ENCODE peak calls at places on chromosomes 16 and 17, in seven cellular contexts. One of them, this sample, is unnamed.

GRCh38 chr17:39144414-39144813 is 7.0 kb downstream of the PLXDC1 start:
- DNase-seq in A172: peak
- DNase-seq in anterior cingulate cortex: no peak
- DNase-seq in upper lobe of right lung: peak
- DNase-seq in germinal center: no peak
- DNase-seq in Calu3: peak
- DNase-seq in Daoy: peak
- DNase-seq in this sample: no peak

GRCh38 chr17:72724375-72724774 is 368.1 kb downstream of the SLC39A11 start:
- DNase-seq in A172: no peak
- DNase-seq in anterior cingulate cortex: no peak
- DNase-seq in upper lobe of right lung: no peak
- DNase-seq in germinal center: no peak
- DNase-seq in Calu3: no peak
- DNase-seq in Daoy: peak
- DNase-seq in this sample: no peak

GRCh38 chr17:19260958-19261357 is 23.8 kb downstream of the EPN2 start:
- DNase-seq in A172: peak
- DNase-seq in anterior cingulate cortex: no peak
- DNase-seq in upper lobe of right lung: no peak
- DNase-seq in germinal center: no peak
- DNase-seq in Calu3: no peak
- DNase-seq in Daoy: peak
- DNase-seq in this sample: no peak

GRCh38 chr17:73727941-73728340 is 83.7 kb upstream of the SDK2 start:
- DNase-seq in A172: no peak
- DNase-seq in anterior cingulate cortex: no peak
- DNase-seq in upper lobe of right lung: no peak
- DNase-seq in germinal center: no peak
- DNase-seq in Calu3: no peak
- DNase-seq in Daoy: no peak
- DNase-seq in this sample: no peak

GRCh38 chr16:22007509-22008214 is at the start of gene MOSMO:
- DNase-seq in A172: peak
- DNase-seq in anterior cingulate cortex: peak
- DNase-seq in upper lobe of right lung: peak
- DNase-seq in germinal center: peak
- DNase-seq in Calu3: peak
- DNase-seq in Daoy: peak
- DNase-seq in this sample: peak

GRCh38 chr17:38322156-38322779 is 21.5 kb downstream of the GPR179 start:
- DNase-seq in A172: peak
- DNase-seq in anterior cingulate cortex: no peak
- DNase-seq in upper lobe of right lung: peak
- DNase-seq in germinal center: peak
- DNase-seq in Calu3: peak
- DNase-seq in Daoy: peak
- DNase-seq in this sample: peak

GRCh38 chr17:74152591-74153455 is 50.7 kb upstream of the RPL38 start:
- DNase-seq in A172: peak
- DNase-seq in anterior cingulate cortex: no peak
- DNase-seq in upper lobe of right lung: peak
- DNase-seq in germinal center: no peak
- DNase-seq in Calu3: peak
- DNase-seq in Daoy: no peak
- DNase-seq in this sample: peak

GRCh38 chr16:2497116-2497630 is 16.6 kb upstream of the ATP6V0C start:
- DNase-seq in A172: no peak
- DNase-seq in anterior cingulate cortex: peak
- DNase-seq in upper lobe of right lung: peak
- DNase-seq in germinal center: no peak
- DNase-seq in Calu3: no peak
- DNase-seq in Daoy: peak
- DNase-seq in this sample: no peak

GRCh38 chr17:28076138-28076537 is 33.7 kb downstream of the NLK start:
- DNase-seq in A172: no peak
- DNase-seq in anterior cingulate cortex: no peak
- DNase-seq in upper lobe of right lung: no peak
- DNase-seq in germinal center: no peak
- DNase-seq in Calu3: no peak
- DNase-seq in Daoy: no peak
- DNase-seq in this sample: no peak

GRCh38 chr16:11370084-11370931 is 25.0 kb downstream of the RMI2 start:
- DNase-seq in A172: no peak
- DNase-seq in anterior cingulate cortex: no peak
- DNase-seq in upper lobe of right lung: peak
- DNase-seq in germinal center: peak
- DNase-seq in Calu3: no peak
- DNase-seq in Daoy: no peak
- DNase-seq in this sample: no peak

GRCh38 chr17:38980455-38981217 is 13.4 kb upstream of the FBXO47 start:
- DNase-seq in A172: no peak
- DNase-seq in anterior cingulate cortex: no peak
- DNase-seq in upper lobe of right lung: no peak
- DNase-seq in germinal center: no peak
- DNase-seq in Calu3: no peak
- DNase-seq in Daoy: no peak
- DNase-seq in this sample: no peak

GRCh38 chr17:30229012-30229411 is 6.5 kb downstream of the SLC6A4 start:
- DNase-seq in A172: no peak
- DNase-seq in anterior cingulate cortex: no peak
- DNase-seq in upper lobe of right lung: no peak
- DNase-seq in germinal center: no peak
- DNase-seq in Calu3: no peak
- DNase-seq in Daoy: no peak
- DNase-seq in this sample: no peak

GRCh38 chr16:49564577-49565224 is 191.1 kb downstream of the C16orf78 start:
- DNase-seq in A172: no peak
- DNase-seq in anterior cingulate cortex: no peak
- DNase-seq in upper lobe of right lung: no peak
- DNase-seq in germinal center: no peak
- DNase-seq in Calu3: no peak
- DNase-seq in Daoy: no peak
- DNase-seq in this sample: no peak

GRCh38 chr16:53007095-53007494 is 45.6 kb downstream of the CHD9NB start:
- DNase-seq in A172: no peak
- DNase-seq in anterior cingulate cortex: no peak
- DNase-seq in upper lobe of right lung: no peak
- DNase-seq in germinal center: no peak
- DNase-seq in Calu3: no peak
- DNase-seq in Daoy: no peak
- DNase-seq in this sample: no peak

GRCh38 chr16:66150691-66151090 is 215.8 kb upstream of the CDH5 start:
- DNase-seq in A172: no peak
- DNase-seq in anterior cingulate cortex: no peak
- DNase-seq in upper lobe of right lung: no peak
- DNase-seq in germinal center: no peak
- DNase-seq in Calu3: no peak
- DNase-seq in Daoy: peak
- DNase-seq in this sample: no peak

GRCh38 chr17:65332375-65332774 is 195.2 kb downstream of the RGS9 start:
- DNase-seq in A172: peak
- DNase-seq in anterior cingulate cortex: no peak
- DNase-seq in upper lobe of right lung: no peak
- DNase-seq in germinal center: no peak
- DNase-seq in Calu3: peak
- DNase-seq in Daoy: peak
- DNase-seq in this sample: no peak

GRCh38 chr16:12548270-12548983 is 255.3 kb downstream of the CPPED1 start:
- DNase-seq in A172: no peak
- DNase-seq in anterior cingulate cortex: no peak
- DNase-seq in upper lobe of right lung: no peak
- DNase-seq in germinal center: no peak
- DNase-seq in Calu3: no peak
- DNase-seq in Daoy: no peak
- DNase-seq in this sample: no peak

GRCh38 chr17:11693284-11693683 is 95.0 kb downstream of the DNAH9 start:
- DNase-seq in A172: no peak
- DNase-seq in anterior cingulate cortex: no peak
- DNase-seq in upper lobe of right lung: no peak
- DNase-seq in germinal center: no peak
- DNase-seq in Calu3: no peak
- DNase-seq in Daoy: no peak
- DNase-seq in this sample: no peak

GRCh38 chr17:37831492-37831891 is 86.6 kb upstream of the HNF1B start:
- DNase-seq in A172: no peak
- DNase-seq in anterior cingulate cortex: no peak
- DNase-seq in upper lobe of right lung: no peak
- DNase-seq in germinal center: no peak
- DNase-seq in Calu3: no peak
- DNase-seq in Daoy: no peak
- DNase-seq in this sample: no peak

GRCh38 chr17:57257213-57257873 is 1.0 kb downstream of the MSI2 start:
- DNase-seq in A172: no peak
- DNase-seq in anterior cingulate cortex: no peak
- DNase-seq in upper lobe of right lung: no peak
- DNase-seq in germinal center: peak
- DNase-seq in Calu3: no peak
- DNase-seq in Daoy: no peak
- DNase-seq in this sample: no peak

GRCh38 chr17:77455111-77455877 is 314.5 kb downstream of the SEC14L1 start:
- DNase-seq in A172: no peak
- DNase-seq in anterior cingulate cortex: no peak
- DNase-seq in upper lobe of right lung: no peak
- DNase-seq in germinal center: no peak
- DNase-seq in Calu3: no peak
- DNase-seq in Daoy: no peak
- DNase-seq in this sample: no peak

GRCh38 chr17:41185001-41185400 is 290 bp upstream of the KRTAP4-1 start:
- DNase-seq in A172: no peak
- DNase-seq in anterior cingulate cortex: no peak
- DNase-seq in upper lobe of right lung: no peak
- DNase-seq in germinal center: no peak
- DNase-seq in Calu3: no peak
- DNase-seq in Daoy: no peak
- DNase-seq in this sample: no peak

GRCh38 chr16:88014201-88014781 is 63.1 kb downstream of the BANP start:
- DNase-seq in A172: peak
- DNase-seq in anterior cingulate cortex: no peak
- DNase-seq in upper lobe of right lung: no peak
- DNase-seq in germinal center: no peak
- DNase-seq in Calu3: no peak
- DNase-seq in Daoy: peak
- DNase-seq in this sample: no peak

GRCh38 chr16:7515543-7515942 is 182.9 kb downstream of the RBFOX1 start:
- DNase-seq in A172: no peak
- DNase-seq in anterior cingulate cortex: no peak
- DNase-seq in upper lobe of right lung: no peak
- DNase-seq in germinal center: no peak
- DNase-seq in Calu3: no peak
- DNase-seq in Daoy: no peak
- DNase-seq in this sample: no peak

GRCh38 chr16:24359490-24359889 is 103.4 kb downstream of the CACNG3 start:
- DNase-seq in A172: no peak
- DNase-seq in anterior cingulate cortex: no peak
- DNase-seq in upper lobe of right lung: no peak
- DNase-seq in germinal center: no peak
- DNase-seq in Calu3: no peak
- DNase-seq in Daoy: no peak
- DNase-seq in this sample: no peak

GRCh38 chr17:7837375-7838290 is 3.6 kb downstream of the KDM6B start:
- DNase-seq in A172: no peak
- DNase-seq in anterior cingulate cortex: no peak
- DNase-seq in upper lobe of right lung: no peak
- DNase-seq in germinal center: no peak
- DNase-seq in Calu3: no peak
- DNase-seq in Daoy: no peak
- DNase-seq in this sample: no peak

GRCh38 chr17:57407287-57408063 is 151.2 kb downstream of the MSI2 start:
- DNase-seq in A172: no peak
- DNase-seq in anterior cingulate cortex: no peak
- DNase-seq in upper lobe of right lung: no peak
- DNase-seq in germinal center: no peak
- DNase-seq in Calu3: peak
- DNase-seq in Daoy: no peak
- DNase-seq in this sample: no peak

GRCh38 chr16:76729525-76729924 is 452.3 kb downstream of the CNTNAP4 start:
- DNase-seq in A172: no peak
- DNase-seq in anterior cingulate cortex: no peak
- DNase-seq in upper lobe of right lung: no peak
- DNase-seq in germinal center: no peak
- DNase-seq in Calu3: no peak
- DNase-seq in Daoy: peak
- DNase-seq in this sample: no peak

GRCh38 chr17:65155622-65156021 is 18.5 kb downstream of the RGS9 start:
- DNase-seq in A172: no peak
- DNase-seq in anterior cingulate cortex: no peak
- DNase-seq in upper lobe of right lung: no peak
- DNase-seq in germinal center: peak
- DNase-seq in Calu3: no peak
- DNase-seq in Daoy: no peak
- DNase-seq in this sample: no peak

GRCh38 chr17:34720760-34721159 is 141.4 kb downstream of the TMEM132E start:
- DNase-seq in A172: peak
- DNase-seq in anterior cingulate cortex: no peak
- DNase-seq in upper lobe of right lung: no peak
- DNase-seq in germinal center: no peak
- DNase-seq in Calu3: peak
- DNase-seq in Daoy: peak
- DNase-seq in this sample: no peak

GRCh38 chr16:69772560-69773254 is 10.6 kb downstream of the WWP2 start:
- DNase-seq in A172: peak
- DNase-seq in anterior cingulate cortex: no peak
- DNase-seq in upper lobe of right lung: no peak
- DNase-seq in germinal center: no peak
- DNase-seq in Calu3: no peak
- DNase-seq in Daoy: peak
- DNase-seq in this sample: no peak

GRCh38 chr16:81493755-81494433 is 49.3 kb downstream of the CMIP start:
- DNase-seq in A172: peak
- DNase-seq in anterior cingulate cortex: no peak
- DNase-seq in upper lobe of right lung: no peak
- DNase-seq in germinal center: no peak
- DNase-seq in Calu3: peak
- DNase-seq in Daoy: peak
- DNase-seq in this sample: no peak

GRCh38 chr16:84548971-84549844 is 44.7 kb upstream of the MEAK7 start:
- DNase-seq in A172: no peak
- DNase-seq in anterior cingulate cortex: peak
- DNase-seq in upper lobe of right lung: no peak
- DNase-seq in germinal center: no peak
- DNase-seq in Calu3: no peak
- DNase-seq in Daoy: no peak
- DNase-seq in this sample: no peak

GRCh38 chr16:71626018-71626857 is at the start of gene MARVELD3:
- DNase-seq in A172: no peak
- DNase-seq in anterior cingulate cortex: no peak
- DNase-seq in upper lobe of right lung: peak
- DNase-seq in germinal center: peak
- DNase-seq in Calu3: peak
- DNase-seq in Daoy: no peak
- DNase-seq in this sample: peak

GRCh38 chr16:31475949-31476304 is 4.0 kb downstream of the TGFB1I1 start:
- DNase-seq in A172: no peak
- DNase-seq in anterior cingulate cortex: no peak
- DNase-seq in upper lobe of right lung: peak
- DNase-seq in germinal center: no peak
- DNase-seq in Calu3: no peak
- DNase-seq in Daoy: no peak
- DNase-seq in this sample: no peak

GRCh38 chr16:3963886-3964685 is 83.6 kb upstream of the CREBBP start:
- DNase-seq in A172: no peak
- DNase-seq in anterior cingulate cortex: no peak
- DNase-seq in upper lobe of right lung: no peak
- DNase-seq in germinal center: no peak
- DNase-seq in Calu3: no peak
- DNase-seq in Daoy: no peak
- DNase-seq in this sample: no peak

GRCh38 chr17:27577884-27578717 is 52.9 kb upstream of the LGALS9 start:
- DNase-seq in A172: no peak
- DNase-seq in anterior cingulate cortex: no peak
- DNase-seq in upper lobe of right lung: no peak
- DNase-seq in germinal center: no peak
- DNase-seq in Calu3: no peak
- DNase-seq in Daoy: peak
- DNase-seq in this sample: no peak

GRCh38 chr17:2438823-2439222 is 38.0 kb upstream of the MNT start:
- DNase-seq in A172: no peak
- DNase-seq in anterior cingulate cortex: no peak
- DNase-seq in upper lobe of right lung: no peak
- DNase-seq in germinal center: no peak
- DNase-seq in Calu3: no peak
- DNase-seq in Daoy: peak
- DNase-seq in this sample: no peak